ENCODE peak calls at places on chromosomes 2 and 18, in six cellular contexts. D is mesenchymal stem cell, F is H9, G is neuronal stem cell, L is IMR-90, I is H1. V is an unnamed sample. For H3K4me1, the result is how much of the 10 kb centered on the place peaks cover.

GRCh38 chr2:193841389-193842150 is 1646.8 kb upstream of the TMEFF2 start:
- DNase-seq in D (no peak), F (no peak), G (no peak), L (no peak), I (no peak), V (peak)

GRCh38 chr18:45664824-45665763 is 49.8 kb downstream of the SLC14A2 start:
- DNase-seq in D (peak), F (peak), G (peak), L (peak), I (peak), V (peak)

GRCh38 chr18:67379991-67380390 is 136.5 kb downstream of the DSEL start:
- DNase-seq in D (no peak), F (no peak), G (no peak), L (peak), I (no peak), V (no peak)

GRCh38 chr2:1976725-1977416 is 232.6 kb upstream of the PXDN start:
- DNase-seq in D (no peak), F (no peak), G (no peak), L (no peak), I (no peak), V (no peak)

GRCh38 chr2:72770879-72771461 is 54.9 kb downstream of the EXOC6B start:
- DNase-seq in D (peak), F (no peak), G (peak), L (peak), I (no peak), V (peak)

GRCh38 chr2:69087912-69088240 is 74.9 kb downstream of the ANTXR1 start:
- DNase-seq in D (peak), F (no peak), G (no peak), L (peak), I (no peak), V (no peak)

GRCh38 chr2:50492452-50492851 is 539.5 kb downstream of the NRXN1 start:
- DNase-seq in D (peak), F (peak), G (peak), L (peak), I (peak), V (peak)

GRCh38 chr2:223692227-223692947 is 90.2 kb upstream of the SCG2 start:
- DNase-seq in D (peak), F (peak), G (peak), L (peak), I (peak), V (peak)

GRCh38 chr18:55233850-55234249 is 274.6 kb upstream of the CCDC68 start:
- DNase-seq in D (no peak), F (no peak), G (no peak), L (peak), I (no peak), V (no peak)

GRCh38 chr2:128578406-128579385 is 260.0 kb upstream of the HS6ST1 start:
- DNase-seq in D (no peak), F (no peak), G (no peak), L (peak), I (no peak), V (no peak)

GRCh38 chr18:77013777-77014525 is 118.6 kb downstream of the MBP start:
- DNase-seq in D (no peak), F (no peak), G (no peak), L (no peak), I (no peak), V (peak)

GRCh38 chr2:62293490-62294212 is 97.7 kb downstream of the B3GNT2 start:
- DNase-seq in D (peak), F (peak), G (peak), L (no peak), I (peak), V (peak)

GRCh38 chr2:113212245-113213060 is 38.7 kb downstream of the PSD4 start:
- DNase-seq in D (peak), F (no peak), G (no peak), L (no peak), I (no peak), V (no peak)

GRCh38 chr2:183010112-183010511 is 28.1 kb downstream of the NCKAP1 start:
- DNase-seq in D (peak), F (peak), G (peak), L (peak), I (peak), V (no peak)

GRCh38 chr2:67604360-67604759 is 207.2 kb downstream of the ETAA1 start:
- DNase-seq in D (no peak), F (no peak), G (no peak), L (peak), I (no peak), V (no peak)

GRCh38 chr2:100653449-100654045 is 90.8 kb downstream of the PDCL3 start:
- DNase-seq in D (no peak), F (no peak), G (no peak), L (no peak), I (no peak), V (no peak)

GRCh38 chr2:3338360-3338759 is 39.3 kb downstream of the EIPR1 start:
- DNase-seq in D (no peak), F (no peak), G (no peak), L (no peak), I (no peak), V (no peak)

GRCh38 chr18:3624818-3625716 is 175.1 kb downstream of the TGIF1 start:
- DNase-seq in D (peak), F (no peak), G (no peak), L (peak), I (no peak), V (peak)

GRCh38 chr2:208359632-208359986 is 47.0 kb upstream of the PTH2R start:
- DNase-seq in D (no peak), F (peak), G (no peak), L (no peak), I (no peak), V (no peak)

GRCh38 chr2:238895901-238896600 is 48.2 kb downstream of the TWIST2 start:
- DNase-seq in D (peak), F (peak), G (no peak), L (peak), I (peak), V (peak)

GRCh38 chr2:194003911-194004310 is 1653.1 kb upstream of the SLC39A10 start:
- DNase-seq in D (no peak), F (no peak), G (no peak), L (no peak), I (no peak), V (no peak)

GRCh38 chr2:226691265-226691664 is 108.4 kb downstream of the IRS1 start:
- DNase-seq in D (peak), F (peak), G (no peak), L (no peak), I (no peak), V (no peak)

GRCh38 chr2:128646091-128646490 is 327.4 kb upstream of the HS6ST1 start:
- DNase-seq in D (no peak), F (peak), G (no peak), L (no peak), I (no peak), V (no peak)

GRCh38 chr18:70200286-70200685 is 5.2 kb downstream of the RTTN start:
- DNase-seq in D (no peak), F (no peak), G (no peak), L (no peak), I (no peak), V (no peak)

GRCh38 chr2:112055833-112056625 is 960 bp downstream of the TMEM87B start:
- DNase-seq in D (peak), F (no peak), G (peak), L (peak), I (no peak), V (peak)

GRCh38 chr2:16129716-16130540 is 189.6 kb downstream of the MYCN start:
- DNase-seq in D (no peak), F (no peak), G (no peak), L (no peak), I (no peak), V (no peak)

GRCh38 chr2:176171331-176172006 is 14.4 kb downstream of the HOXD3 start:
- DNase-seq in D (no peak), F (peak), G (no peak), L (no peak), I (no peak), V (no peak)
- H3K23ac ChIP-seq in D (no peak), F (no peak), G (peak), L (no peak), I (no peak), V (no peak)

GRCh38 chr2:152541712-152542111 is 175.5 kb downstream of the PRPF40A start:
- DNase-seq in D (no peak), F (no peak), G (no peak), L (no peak), I (no peak), V (no peak)
- H3K4me1 ChIP-seq in D (under half), F (under half), G (under half), L (under half), I (under half), V (under half)

GRCh38 chr18:2313332-2313731 is 258.0 kb downstream of the METTL4 start:
- DNase-seq in D (no peak), F (no peak), G (no peak), L (no peak), I (no peak), V (no peak)

GRCh38 chr18:2310824-2311349 is 260.4 kb downstream of the METTL4 start:
- DNase-seq in D (no peak), F (no peak), G (no peak), L (no peak), I (no peak), V (no peak)

GRCh38 chr18:2316686-2317308 is 254.5 kb downstream of the METTL4 start:
- DNase-seq in D (no peak), F (no peak), G (no peak), L (no peak), I (no peak), V (no peak)

GRCh38 chr18:2312440-2312839 is 258.9 kb downstream of the METTL4 start:
- DNase-seq in D (no peak), F (no peak), G (no peak), L (no peak), I (no peak), V (no peak)

DNA sequence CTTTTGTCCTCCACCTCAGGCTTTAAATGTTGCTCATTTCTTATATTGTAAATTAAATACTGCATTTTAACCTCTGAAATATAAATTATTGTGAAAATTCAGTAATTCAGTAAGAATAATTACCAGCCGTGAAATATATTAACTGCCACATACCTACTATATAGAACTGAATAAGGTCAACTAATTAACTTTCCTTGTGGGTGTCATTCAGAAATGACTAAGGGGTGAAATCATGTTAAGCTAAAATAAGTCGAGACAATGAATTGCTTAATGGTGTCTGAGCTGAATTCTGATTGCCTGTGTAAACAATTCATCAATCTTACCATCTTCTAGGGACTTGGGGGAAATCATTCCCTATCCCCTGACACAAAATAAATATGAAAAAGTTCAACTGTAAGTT is 255.2 kb downstream of the METTL4 start:
- DNase-seq in D (no peak), F (no peak), G (no peak), L (no peak), I (no peak), V (no peak)
- H4K91ac ChIP-seq in D (no peak), F (no peak), G (no peak), L (no peak), I (no peak), V (no peak)

GRCh38 chr2:30234180-30234971 is 3.0 kb downstream of the LBH start:
- DNase-seq in D (peak), F (no peak), G (no peak), L (peak), I (no peak), V (peak)
- H3K23ac ChIP-seq in D (peak), F (no peak), G (no peak), L (peak), I (no peak), V (no peak)

GRCh38 chr18:22183647-22184161 is 14.3 kb downstream of the GATA6 start:
- DNase-seq in D (no peak), F (no peak), G (no peak), L (no peak), I (no peak), V (peak)

GRCh38 chr18:22180722-22181121 is 11.3 kb downstream of the GATA6 start:
- DNase-seq in D (no peak), F (no peak), G (no peak), L (no peak), I (no peak), V (no peak)

GRCh38 chr18:22185723-22186386 is 16.5 kb downstream of the GATA6 start:
- DNase-seq in D (no peak), F (no peak), G (no peak), L (no peak), I (no peak), V (peak)

GRCh38 chr18:22185298-22185697 is 15.9 kb downstream of the GATA6 start:
- DNase-seq in D (no peak), F (peak), G (no peak), L (no peak), I (no peak), V (peak)

DNA sequence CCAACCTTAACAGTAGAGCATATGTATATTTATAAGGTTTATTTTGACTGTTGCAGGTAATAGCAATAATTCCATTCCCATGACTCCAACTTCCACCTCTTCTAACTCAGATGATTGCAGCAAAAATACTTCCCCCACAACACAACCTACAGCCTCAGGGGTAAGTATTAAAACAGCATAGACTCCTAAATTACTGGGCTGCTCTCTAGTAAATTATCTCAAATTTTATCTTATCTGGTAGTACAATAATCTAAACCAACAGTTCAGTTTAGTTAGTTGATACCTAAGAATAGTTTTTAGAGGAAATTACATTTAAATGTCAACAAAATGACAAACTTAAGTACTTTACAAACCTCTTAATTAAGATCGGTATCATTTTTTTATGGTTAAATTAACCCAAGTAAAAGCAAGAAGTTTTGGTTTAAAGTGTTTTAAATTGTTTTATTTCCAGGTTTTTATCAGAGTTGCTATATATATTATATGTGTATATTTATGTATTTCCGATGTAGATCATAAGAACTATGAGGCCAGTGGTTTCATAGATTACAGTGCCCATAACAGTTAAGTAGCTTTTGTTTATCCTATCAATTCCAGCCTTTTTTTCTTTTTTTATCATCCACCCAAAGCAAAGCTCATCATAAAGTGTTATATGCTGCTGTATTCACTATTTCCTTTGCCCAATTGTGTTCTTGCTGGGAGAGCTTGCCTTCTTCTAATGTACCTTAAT is 13.7 kb downstream of the GATA6 start:
- DNase-seq in D (no peak), F (no peak), G (no peak), L (no peak), I (no peak), V (peak)
- H3K4me1 ChIP-seq in D (under half), F (under half), G (under half), L (under half), I (under half), V (under half)